ENCODE peak calls at places on chromosomes 12 and 14, in six cellular contexts. S, W, N, D, A and F are unnamed samples.

GRCh38 chr12:59404109-59404650 is 191.6 kb upstream of the SLC16A7 start:
- DNase-seq in N (no peak), W (no peak), D (no peak), S (no peak), A (no peak), F (no peak)

GRCh38 chr12:31120392-31121008 is 46.8 kb downstream of the DDX11 start:
- DNase-seq in A (no peak), D (peak), N (no peak), S (no peak), W (peak), F (no peak)

GRCh38 chr14:47277703-47278102 is 397.7 kb downstream of the MDGA2 start:
- DNase-seq in W (no peak), S (peak), D (no peak), A (no peak), N (no peak), F (no peak)

GRCh38 chr14:22837059-22837749 is 819 bp downstream of the MMP14 start:
- DNase-seq in D (no peak), A (no peak), S (peak), W (peak), N (no peak), F (peak)

GRCh38 chr12:80064269-80064668 is 35.1 kb upstream of the OTOGL start:
- DNase-seq in A (no peak), S (peak), D (no peak), N (no peak), W (no peak), F (peak)

GRCh38 chr12:122819209-122819805 is 15.9 kb upstream of the HIP1R start:
- DNase-seq in W (no peak), S (no peak), N (no peak), D (no peak), A (no peak), F (no peak)

GRCh38 chr12:65875635-65876034 is 51.4 kb downstream of the HMGA2 start:
- DNase-seq in W (no peak), D (no peak), A (no peak), S (peak), N (no peak), F (peak)

GRCh38 chr14:85479771-85480170 is 50.2 kb upstream of the FLRT2 start:
- DNase-seq in S (no peak), D (no peak), A (no peak), N (no peak), W (no peak), F (no peak)

GRCh38 chr12:56029666-56030293 is 8.9 kb downstream of the IKZF4 start:
- DNase-seq in S (peak), N (peak), D (no peak), W (peak), A (peak), F (peak)

GRCh38 chr12:126224032-126224431 is 1158.8 kb downstream of the AACS start:
- DNase-seq in W (no peak), N (no peak), D (no peak), A (no peak), S (no peak), F (no peak)

GRCh38 chr12:69578283-69578682 is 7.0 kb upstream of the CCT2 start:
- DNase-seq in N (no peak), S (no peak), D (no peak), W (no peak), A (no peak), F (no peak)

GRCh38 chr12:203462-204260 is 10.3 kb downstream of the SLC6A12 start:
- DNase-seq in D (peak), A (peak), W (peak), S (peak), N (peak), F (no peak)

GRCh38 chr12:92342574-92342973 is 196.9 kb upstream of the BTG1 start:
- DNase-seq in D (no peak), A (no peak), W (no peak), S (no peak), N (no peak), F (no peak)

GRCh38 chr12:1812650-1813302 is 7.6 kb upstream of the LRTM2 start:
- DNase-seq in S (peak), N (no peak), D (no peak), W (no peak), A (peak), F (peak)

GRCh38 chr12:96445743-96446655 is 43.4 kb upstream of the CFAP54 start:
- DNase-seq in S (peak), W (no peak), A (no peak), N (no peak), D (no peak), F (peak)

GRCh38 chr12:39402922-39403321 is 40.0 kb downstream of the KIF21A start:
- DNase-seq in A (peak), W (no peak), D (no peak), S (no peak), N (no peak), F (no peak)

GRCh38 chr12:115801826-115802225 is 475.7 kb downstream of the MED13L start:
- DNase-seq in A (no peak), N (no peak), D (no peak), W (no peak), S (no peak), F (no peak)

GRCh38 chr12:80912906-80913769 is 24.6 kb downstream of the LIN7A start:
- DNase-seq in W (no peak), S (no peak), N (no peak), D (no peak), A (no peak), F (no peak)

GRCh38 chr12:110699591-110700445 is 10.9 kb upstream of the HVCN1 start:
- DNase-seq in A (no peak), W (no peak), S (no peak), N (peak), D (no peak), F (no peak)

GRCh38 chr14:75222208-75222701 is 45.8 kb upstream of the TMED10 start:
- DNase-seq in N (peak), D (no peak), W (no peak), A (peak), S (peak), F (peak)

GRCh38 chr14:96225745-96226151 is 21.1 kb downstream of the BDKRB2 start:
- DNase-seq in D (no peak), N (peak), S (peak), A (no peak), W (peak), F (peak)

GRCh38 chr14:70013269-70013873 is 134.2 kb downstream of the SMOC1 start:
- DNase-seq in N (peak), A (peak), D (peak), S (no peak), W (peak), F (peak)

GRCh38 chr14:60509438-60510253 is 700 bp downstream of the SIX6 start:
- DNase-seq in D (peak), S (no peak), N (peak), A (no peak), W (peak), F (no peak)

GRCh38 chr12:130981156-130981789 is 27.6 kb downstream of the ADGRD1 start:
- DNase-seq in N (peak), D (no peak), W (no peak), S (peak), A (no peak), F (no peak)

GRCh38 chr14:28626780-28627179 is 139.8 kb upstream of the FOXG1 start:
- DNase-seq in D (no peak), W (no peak), N (no peak), A (no peak), S (no peak), F (no peak)

GRCh38 chr12:22275847-22276246 is 58.7 kb downstream of the ST8SIA1 start:
- DNase-seq in S (peak), D (no peak), N (peak), W (no peak), A (peak), F (peak)

GRCh38 chr12:132179431-132180362 is 35.4 kb downstream of the NOC4L start:
- DNase-seq in A (no peak), D (no peak), N (no peak), S (no peak), W (no peak), F (no peak)

GRCh38 chr14:35594616-35595015 is 60.7 kb downstream of the INSM2 start:
- DNase-seq in W (no peak), A (no peak), N (no peak), S (no peak), D (no peak), F (peak)

GRCh38 chr12:75481774-75482173 is 1.2 kb downstream of the GLIPR1 start:
- DNase-seq in S (peak), N (no peak), A (peak), D (no peak), W (no peak), F (peak)

GRCh38 chr12:108241961-108242360 is 97.2 kb downstream of the CMKLR1 start:
- DNase-seq in W (no peak), D (no peak), S (no peak), N (no peak), A (no peak), F (no peak)

GRCh38 chr14:30656190-30656632 is 34.1 kb downstream of the SCFD1 start:
- DNase-seq in D (peak), N (peak), A (peak), W (peak), S (peak), F (peak)

GRCh38 chr14:96257056-96257455 is 1.0 kb downstream of the BDKRB1 start:
- DNase-seq in D (no peak), A (no peak), W (no peak), S (no peak), N (no peak), F (peak)

GRCh38 chr12:109736552-109737108 is 23.0 kb downstream of the FAM222A start:
- DNase-seq in A (peak), W (peak), S (peak), D (peak), N (peak), F (peak)

GRCh38 chr14:21964180-21964579 is 290.6 kb upstream of the OR4E1 start:
- DNase-seq in A (no peak), D (no peak), W (no peak), S (no peak), N (no peak), F (no peak)

GRCh38 chr12:42603246-42603645 is 13.7 kb upstream of the PRICKLE1 start:
- DNase-seq in S (no peak), A (no peak), D (no peak), W (no peak), N (no peak), F (no peak)

GRCh38 chr12:19431407-19432308 is 7.6 kb upstream of the AEBP2 start:
- DNase-seq in A (peak), S (peak), W (no peak), N (peak), D (no peak), F (peak)

GRCh38 chr12:60494249-60494648 is 898.4 kb downstream of the SLC16A7 start:
- DNase-seq in A (no peak), N (no peak), S (peak), W (no peak), D (no peak), F (peak)

GRCh38 chr14:54333511-54333910 is 63.3 kb upstream of the CDKN3 start:
- DNase-seq in N (no peak), W (no peak), S (no peak), D (no peak), A (no peak), F (no peak)

GRCh38 chr12:25767613-25768012 is 190.9 kb upstream of the RASSF8 start:
- DNase-seq in A (no peak), S (no peak), N (no peak), D (no peak), W (no peak), F (peak)

GRCh38 chr12:25768151-25768550 is 190.3 kb upstream of the RASSF8 start:
- DNase-seq in D (no peak), S (no peak), N (no peak), W (no peak), A (no peak), F (no peak)

GRCh38 chr12:25771062-25771461 is 187.4 kb upstream of the RASSF8 start:
- DNase-seq in S (no peak), D (no peak), A (no peak), W (no peak), N (no peak), F (peak)

GRCh38 chr12:25764892-25765291 is 193.6 kb upstream of the RASSF8 start:
- DNase-seq in S (no peak), A (no peak), N (no peak), D (no peak), W (no peak), F (no peak)

GRCh38 chr12:25769076-25769945 is 189.2 kb upstream of the RASSF8 start:
- DNase-seq in D (no peak), N (no peak), S (peak), W (no peak), A (no peak), F (peak)
- H3K27ac ChIP-seq in D (no peak), N (no peak), S (no peak), W (no peak), A (no peak), F (no peak)

DNA sequence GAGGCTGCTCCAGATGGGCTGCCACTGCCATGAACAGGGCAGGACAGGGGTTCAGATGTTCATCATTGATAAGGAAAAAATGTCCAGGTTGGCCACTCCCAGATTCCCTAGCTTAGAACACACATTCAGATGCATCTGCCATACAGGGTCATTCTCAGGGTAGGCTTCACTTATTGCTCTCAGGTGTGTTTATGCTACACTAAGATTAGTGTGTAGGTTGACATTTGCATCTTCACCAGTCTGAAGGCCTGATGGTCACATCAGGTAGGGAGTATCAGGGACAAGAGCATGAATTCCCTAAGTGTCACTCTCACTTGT is 22.4 kb upstream of the WDR89 start:
- DNase-seq in N (no peak), W (no peak), D (no peak), S (no peak), A (no peak), F (no peak)
- H3K14ac ChIP-seq in N (no peak), W (no peak), D (no peak), S (no peak), A (no peak), F (no peak)

GRCh38 chr12:98719515-98720504 is 74.7 kb downstream of the APAF1 start:
- DNase-seq in S (no peak), N (no peak), A (no peak), D (no peak), W (no peak), F (no peak)
- H3K27ac ChIP-seq in S (no peak), N (no peak), A (no peak), D (no peak), W (no peak), F (no peak)

DNA sequence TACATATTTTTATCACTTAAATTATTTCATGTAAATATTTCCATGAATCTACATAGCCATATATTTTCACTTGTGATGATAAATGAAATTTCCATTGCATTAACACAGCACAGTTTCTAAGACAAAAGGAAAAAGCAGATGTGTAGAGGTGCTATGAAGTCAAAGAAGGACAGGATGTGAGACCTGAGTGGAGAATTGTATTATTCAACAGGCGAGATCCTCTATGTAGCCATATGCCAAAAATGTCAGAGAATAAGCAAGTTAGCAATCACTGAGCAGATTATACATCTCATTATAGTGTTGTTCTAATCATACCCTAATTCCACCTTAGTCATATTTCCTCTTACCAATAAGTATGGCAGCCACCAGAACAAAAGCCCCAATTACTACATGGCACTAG is 38.0 kb downstream of the ATF7 start:
- DNase-seq in W (no peak), D (no peak), S (no peak), A (no peak), N (no peak), F (no peak)
- H3K14ac ChIP-seq in W (no peak), D (no peak), S (no peak), A (no peak), N (no peak), F (no peak)